ENCODE peak calls at places on chromosomes 12 and 14, in eight cellular contexts. E is HCEC 1CT, A is kidney, O is dorsolateral prefrontal cortex, X is islet precursor cell, Y is EH, D is ACHN, K is EL. S is an unnamed sample.

GRCh38 chr12:14998941-14999340 is 26.1 kb downstream of the PDE6H start:
- DNase-seq in X (no peak), Y (no peak), D (no peak), K (no peak), E (no peak), O (no peak), A (no peak), S (no peak)

GRCh38 chr14:69152944-69153847 is at the start of gene DCAF5:
- DNase-seq in O (peak), K (peak), Y (peak), D (peak), A (peak), E (peak), X (peak), S (peak)

GRCh38 chr12:34402899-34403705 is 380.8 kb downstream of the ALG10 start:
- DNase-seq in K (no peak), D (no peak), X (peak), A (peak), O (peak), Y (no peak), E (no peak), S (peak)

GRCh38 chr12:116720129-116720528 is 17.7 kb downstream of the SPRING1 start:
- DNase-seq in O (no peak), X (no peak), D (no peak), K (no peak), A (no peak), Y (no peak), E (no peak), S (no peak)

GRCh38 chr12:77685112-77685511 is 145.6 kb upstream of the NAV3 start:
- DNase-seq in A (no peak), X (peak), O (peak), K (peak), Y (peak), D (peak), E (peak), S (peak)

GRCh38 chr12:49347307-49348237 is 884 bp downstream of the DNAJC22 start:
- DNase-seq in O (peak), Y (peak), D (peak), K (peak), E (peak), A (peak), X (peak), S (peak)

GRCh38 chr12:108638141-108638823 is 4.6 kb upstream of the SELPLG start:
- DNase-seq in K (no peak), A (no peak), O (peak), D (no peak), Y (no peak), X (peak), E (no peak), S (no peak)

GRCh38 chr12:2552000-2552399 is 242.8 kb upstream of the FKBP4 start:
- DNase-seq in Y (no peak), D (no peak), X (no peak), E (no peak), A (no peak), K (no peak), O (peak), S (no peak)

GRCh38 chr12:89073027-89073398 is 279.3 kb downstream of the DUSP6 start:
- DNase-seq in X (no peak), Y (peak), D (peak), O (no peak), A (no peak), E (peak), K (peak), S (no peak)

GRCh38 chr14:100106260-100106659 is 41.0 kb downstream of the EVL start:
- DNase-seq in E (no peak), X (no peak), Y (no peak), A (peak), O (no peak), K (no peak), D (no peak), S (no peak)

GRCh38 chr12:13698001-13698400 is 283.4 kb downstream of the GRIN2B start:
- DNase-seq in X (no peak), D (no peak), K (no peak), O (no peak), A (no peak), Y (no peak), E (no peak), S (no peak)

GRCh38 chr12:111222520-111222919 is 146.4 kb downstream of the PHETA1 start:
- DNase-seq in Y (no peak), A (no peak), X (no peak), E (no peak), O (no peak), K (no peak), D (no peak), S (no peak)

GRCh38 chr12:84658877-84659276 is 253.7 kb downstream of the SLC6A15 start:
- DNase-seq in K (no peak), O (no peak), Y (no peak), D (no peak), A (no peak), X (peak), E (no peak), S (no peak)

GRCh38 chr12:57845478-57846284 is 848 bp downstream of the CTDSP2 start:
- DNase-seq in O (peak), Y (peak), A (peak), X (peak), D (peak), E (peak), K (peak), S (peak)

GRCh38 chr14:61253064-61253753 is 27.9 kb downstream of the TMEM30B start:
- DNase-seq in E (no peak), X (no peak), O (no peak), A (no peak), D (no peak), Y (no peak), K (no peak), S (no peak)

GRCh38 chr12:127559349-127560040 is 707.5 kb upstream of the TMEM132C start:
- DNase-seq in A (no peak), O (no peak), K (peak), X (peak), D (peak), E (peak), Y (peak), S (peak)

GRCh38 chr12:65175385-65175784 is 6.0 kb downstream of the LEMD3 start:
- DNase-seq in K (no peak), D (no peak), X (no peak), Y (no peak), A (no peak), O (no peak), E (no peak), S (no peak)

GRCh38 chr14:58732387-58732786 is 94.6 kb downstream of the DACT1 start:
- DNase-seq in A (no peak), E (no peak), O (no peak), K (no peak), Y (no peak), X (no peak), D (no peak), S (no peak)

GRCh38 chr14:26403760-26404159 is 194.1 kb downstream of the NOVA1 start:
- DNase-seq in D (no peak), O (no peak), E (no peak), A (no peak), K (no peak), Y (no peak), X (peak), S (no peak)

GRCh38 chr12:27602516-27602915 is 78.5 kb downstream of the PPFIBP1 start:
- DNase-seq in A (no peak), K (peak), D (no peak), Y (peak), X (no peak), O (no peak), E (peak), S (no peak)

GRCh38 chr12:21308785-21309184 is 25.9 kb downstream of the SLCO1A2 start:
- DNase-seq in D (no peak), O (no peak), E (no peak), X (no peak), A (no peak), K (no peak), Y (no peak), S (no peak)

S was measured in psoas muscle.